ENCODE peak calls at places on chromosomes 6 and 20, in four cellular contexts. B is A673, P is tibial nerve, W is BJ. N is an unnamed sample.

GRCh38 chr6:143581835-143582480 is 70.4 kb upstream of the FUCA2 start:
- DNase-seq in B (no peak), P (no peak), W (no peak), N (no peak)

GRCh38 chr6:63839485-63839884 is 203.9 kb downstream of the PHF3 start:
- DNase-seq in B (no peak), P (no peak), W (no peak), N (peak)

GRCh38 chr20:1171461-1172093 is 13.2 kb downstream of the TMEM74B start:
- DNase-seq in B (peak), P (no peak), W (no peak), N (no peak)

GRCh38 chr6:42368156-42368555 is 83.6 kb downstream of the TRERF1 start:
- DNase-seq in B (no peak), P (no peak), W (no peak), N (no peak)

GRCh38 chr6:144898052-144898689 is 613.0 kb downstream of the UTRN start:
- DNase-seq in B (no peak), P (no peak), W (no peak), N (peak)

GRCh38 chr20:47238780-47239769 is 117.4 kb downstream of the ZMYND8 start:
- DNase-seq in B (no peak), P (no peak), W (no peak), N (no peak)

GRCh38 chr6:137881522-137881886 is 14.4 kb downstream of the TNFAIP3 start:
- DNase-seq in B (no peak), P (no peak), W (no peak), N (no peak)

GRCh38 chr20:34708621-34709043 is 4.5 kb downstream of the TP53INP2 start:
- DNase-seq in B (peak), P (peak), W (no peak), N (no peak)

GRCh38 chr6:84967389-84967788 is 203.0 kb upstream of the TBX18 start:
- DNase-seq in B (peak), P (no peak), W (no peak), N (no peak)

GRCh38 chr20:53838311-53838873 is 232.0 kb downstream of the BCAS1 start:
- DNase-seq in B (no peak), P (no peak), W (no peak), N (no peak)

GRCh38 chr6:25717856-25718740 is 36.4 kb upstream of the SLC17A4 start:
- DNase-seq in B (peak), P (peak), W (no peak), N (no peak)

GRCh38 chr6:134379086-134379485 is 61.2 kb upstream of the SGK1 start:
- DNase-seq in B (no peak), P (no peak), W (no peak), N (no peak)

GRCh38 chr6:8006208-8006607 is 58.0 kb downstream of the BLOC1S5 start:
- DNase-seq in B (peak), P (no peak), W (no peak), N (no peak)

GRCh38 chr20:2301164-2301622 is 5.4 kb downstream of the TGM3 start:
- DNase-seq in B (peak), P (peak), W (no peak), N (peak)

GRCh38 chr20:5913166-5913565 is 37.2 kb downstream of the TRMT6 start:
- DNase-seq in B (no peak), P (no peak), W (no peak), N (no peak)

GRCh38 chr6:136593748-136594490 is 43.7 kb upstream of the MAP7 start:
- DNase-seq in B (peak), P (no peak), W (peak), N (peak)

GRCh38 chr20:48702388-48703041 is 125.3 kb downstream of the PREX1 start:
- DNase-seq in B (no peak), P (no peak), W (no peak), N (no peak)

GRCh38 chr6:147881432-147881831 is 372.9 kb downstream of the SAMD5 start:
- DNase-seq in B (peak), P (no peak), W (no peak), N (no peak)

GRCh38 chr6:137133136-137133535 is 40.3 kb downstream of the IL22RA2 start:
- DNase-seq in B (no peak), P (no peak), W (no peak), N (no peak)

GRCh38 chr6:130409394-130410095 is 43.7 kb downstream of the TMEM200A start:
- DNase-seq in B (peak), P (no peak), W (no peak), N (no peak)

GRCh38 chr6:118327237-118327636 is 220.9 kb upstream of the PLN start:
- DNase-seq in B (no peak), P (no peak), W (no peak), N (no peak)

GRCh38 chr6:36817176-36817817 is 21.9 kb downstream of the CPNE5 start:
- DNase-seq in B (no peak), P (no peak), W (no peak), N (no peak)

GRCh38 chr6:159084493-159085091 is 39.8 kb upstream of the TAGAP start:
- DNase-seq in B (peak), P (no peak), W (peak), N (no peak)

GRCh38 chr20:37364013-37364926 is 18.3 kb downstream of the SRC start:
- DNase-seq in B (no peak), P (no peak), W (no peak), N (no peak)

GRCh38 chr6:87968435-87969278 is 79.0 kb upstream of the SPACA1 start:
- DNase-seq in B (peak), P (no peak), W (no peak), N (no peak)

GRCh38 chr20:32326507-32326851 is 31.7 kb upstream of the ASXL1 start:
- DNase-seq in B (no peak), P (no peak), W (no peak), N (no peak)

GRCh38 chr20:62733250-62733842 is 24.7 kb downstream of the NTSR1 start:
- DNase-seq in B (no peak), P (no peak), W (no peak), N (no peak)

GRCh38 chr6:157954150-157955117 is 27.2 kb upstream of the SYNJ2 start:
- DNase-seq in B (peak), P (no peak), W (peak), N (peak)

GRCh38 chr20:25277941-25278521 is 30.1 kb downstream of the PYGB start:
- DNase-seq in B (no peak), P (no peak), W (no peak), N (no peak)

GRCh38 chr20:15236812-15237211 is 899.4 kb upstream of the FLRT3 start:
- DNase-seq in B (peak), P (no peak), W (no peak), N (no peak)

GRCh38 chr6:88596801-88597200 is 366.6 kb downstream of the RNGTT start:
- DNase-seq in B (no peak), P (no peak), W (no peak), N (no peak)

GRCh38 chr20:50659975-50660670 is 31.2 kb downstream of the RIPOR3 start:
- DNase-seq in B (no peak), P (no peak), W (no peak), N (no peak)

GRCh38 chr20:50666709-50667310 is 24.5 kb downstream of the RIPOR3 start:
- DNase-seq in B (no peak), P (no peak), W (no peak), N (no peak)

GRCh38 chr20:50658804-50659380 is 32.5 kb downstream of the RIPOR3 start:
- DNase-seq in B (no peak), P (no peak), W (no peak), N (no peak)

GRCh38 chr20:50664248-50664647 is 27.1 kb downstream of the RIPOR3 start:
- DNase-seq in B (no peak), P (no peak), W (no peak), N (no peak)

GRCh38 chr20:50663095-50663821 is 28.1 kb downstream of the RIPOR3 start:
- DNase-seq in B (no peak), P (no peak), W (no peak), N (no peak)
- TF ChIP-seq CTCF in B (peak), P (no peak), W (no peak), N (peak)

GRCh38 chr6:111662192-111662793 is 56.6 kb upstream of the TRAF3IP2 start:
- DNase-seq in B (no peak), P (no peak), W (no peak), N (no peak)

GRCh38 chr6:111663692-111664564 is 58.2 kb upstream of the TRAF3IP2 start:
- DNase-seq in B (no peak), P (no peak), W (no peak), N (no peak)

GRCh38 chr6:111661541-111662041 is 55.9 kb upstream of the TRAF3IP2 start:
- DNase-seq in B (no peak), P (no peak), W (no peak), N (no peak)

GRCh38 chr6:111663232-111663631 is 57.6 kb upstream of the TRAF3IP2 start:
- DNase-seq in B (no peak), P (no peak), W (no peak), N (no peak)

GRCh38 chr6:111662794-111663231 is 57.1 kb upstream of the TRAF3IP2 start:
- DNase-seq in B (no peak), P (no peak), W (no peak), N (no peak)
- H3K4me3 ChIP-seq in B (no peak), P (no peak), W (no peak), N (no peak)

DNA sequence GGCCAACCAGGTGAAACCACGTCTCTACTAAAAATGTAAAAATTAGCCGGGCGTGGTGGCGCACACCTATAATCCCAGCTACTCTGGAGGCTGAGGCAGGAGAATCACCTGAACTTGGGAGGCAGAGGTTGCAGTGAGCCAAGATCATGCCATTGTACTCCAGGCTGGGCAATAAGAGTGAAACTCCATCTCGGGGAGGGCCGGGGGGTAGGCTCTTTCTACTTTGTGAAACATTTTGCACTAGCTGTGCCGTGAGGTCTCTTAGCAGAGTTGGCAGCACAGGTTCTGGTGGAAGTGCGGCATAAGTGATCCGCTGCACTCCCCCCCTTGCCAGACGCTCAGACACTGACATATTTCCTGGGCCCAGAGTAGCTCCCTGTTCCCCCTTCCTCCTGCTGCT is 24.5 kb downstream of the PSMG4 start:
- DNase-seq in B (no peak), P (no peak), W (no peak), N (no peak)
- TF ChIP-seq CTCF in B (no peak), P (no peak), W (no peak), N (no peak)

GRCh38 chr6:150298029-150298380 is 70.8 kb upstream of the IYD start:
- DNase-seq in B (no peak), P (no peak), W (no peak), N (no peak)
- H3K4me3 ChIP-seq in B (no peak), P (no peak), W (no peak), N (no peak)

GRCh38 chr6:35727206-35727934 is 9.5 kb upstream of the ARMC12 start:
- DNase-seq in B (peak), P (peak), W (no peak), N (no peak)
- TF ChIP-seq CTCF in B (no peak), P (no peak), W (no peak), N (no peak)

N was measured in epithelial cell of proximal tubule.